ENCODE peak calls at places on chromosomes 2 and 18, in seven cellular contexts. D, Z, U, N, O, F and Y are unnamed samples.

GRCh38 chr2:172200495-172201085 is 97.9 kb upstream of the DLX2 start:
- DNase-seq in D (no peak), Z (peak), U (no peak), N (no peak), O (peak), F (no peak), Y (peak)

GRCh38 chr2:223075301-223076270 is 23.6 kb downstream of the KCNE4 start:
- DNase-seq in D (no peak), Z (no peak), U (no peak), N (no peak), O (no peak), F (no peak), Y (no peak)

GRCh38 chr2:20015482-20016083 is 3.1 kb upstream of the MATN3 start:
- DNase-seq in D (peak), Z (peak), U (no peak), N (peak), O (peak), F (no peak), Y (no peak)

GRCh38 chr2:240333985-240334384 is 101.5 kb upstream of the GPC1 start:
- DNase-seq in D (no peak), Z (no peak), U (no peak), N (no peak), O (no peak), F (no peak), Y (no peak)

GRCh38 chr2:20439193-20439475 is 7.7 kb upstream of the RHOB start:
- DNase-seq in D (no peak), Z (no peak), U (no peak), N (no peak), O (peak), F (no peak), Y (no peak)

GRCh38 chr2:177551989-177552413 is 159.4 kb downstream of the AGPS start:
- DNase-seq in D (no peak), Z (peak), U (no peak), N (peak), O (no peak), F (no peak), Y (no peak)

GRCh38 chr2:163667064-163667887 is 68.5 kb downstream of the FIGN start:
- DNase-seq in D (no peak), Z (no peak), U (no peak), N (no peak), O (peak), F (no peak), Y (no peak)

GRCh38 chr18:56312554-56312953 is 325.8 kb downstream of the TXNL1 start:
- DNase-seq in D (no peak), Z (no peak), U (no peak), N (no peak), O (no peak), F (no peak), Y (no peak)

GRCh38 chr2:234251326-234252271 is 201.1 kb downstream of the SPP2 start:
- DNase-seq in D (no peak), Z (no peak), U (no peak), N (no peak), O (peak), F (no peak), Y (no peak)

GRCh38 chr2:160226367-160226766 is 26.3 kb upstream of the ITGB6 start:
- DNase-seq in D (no peak), Z (no peak), U (no peak), N (no peak), O (no peak), F (no peak), Y (no peak)

GRCh38 chr2:102168026-102168425 is 18.8 kb upstream of the IL1RL2 start:
- DNase-seq in D (no peak), Z (no peak), U (no peak), N (no peak), O (no peak), F (no peak), Y (no peak)

GRCh38 chr2:119242276-119243119 is 18.9 kb downstream of the STEAP3 start:
- DNase-seq in D (no peak), Z (no peak), U (no peak), N (no peak), O (no peak), F (no peak), Y (no peak)

GRCh38 chr2:21715865-21716264 is 592.1 kb downstream of the TDRD15 start:
- DNase-seq in D (no peak), Z (no peak), U (no peak), N (no peak), O (no peak), F (no peak), Y (no peak)

GRCh38 chr2:219001577-219002394 is 8.6 kb upstream of the CRYBA2 start:
- DNase-seq in D (no peak), Z (no peak), U (peak), N (no peak), O (no peak), F (no peak), Y (peak)

GRCh38 chr2:153940511-153940910 is 68.8 kb downstream of the GALNT13 start:
- DNase-seq in D (no peak), Z (no peak), U (no peak), N (no peak), O (peak), F (no peak), Y (no peak)

GRCh38 chr2:36618381-36618780 is 20.4 kb upstream of the FEZ2 start:
- DNase-seq in D (peak), Z (peak), U (no peak), N (peak), O (peak), F (no peak), Y (peak)

GRCh38 chr2:219378167-219378851 is 9.4 kb downstream of the DNPEP start:
- DNase-seq in D (no peak), Z (no peak), U (no peak), N (no peak), O (no peak), F (no peak), Y (no peak)

GRCh38 chr2:149313512-149313972 is 16.8 kb upstream of the LYPD6 start:
- DNase-seq in D (no peak), Z (peak), U (no peak), N (peak), O (peak), F (no peak), Y (peak)

GRCh38 chr2:72944804-72945449 is 27.6 kb downstream of the EMX1 start:
- DNase-seq in D (no peak), Z (no peak), U (no peak), N (no peak), O (no peak), F (no peak), Y (no peak)

GRCh38 chr2:29223851-29224692 is 108.9 kb downstream of the CLIP4 start:
- DNase-seq in D (no peak), Z (no peak), U (no peak), N (no peak), O (peak), F (no peak), Y (no peak)

GRCh38 chr2:232588680-232589585 is 38.4 kb downstream of the EIF4E2 start:
- DNase-seq in D (no peak), Z (no peak), U (no peak), N (no peak), O (peak), F (peak), Y (no peak)

GRCh38 chr18:43073771-43074170 is 41.7 kb downstream of the RIT2 start:
- DNase-seq in D (no peak), Z (no peak), U (no peak), N (no peak), O (no peak), F (no peak), Y (no peak)

GRCh38 chr2:84956334-84957297 is 14.3 kb upstream of the KCMF1 start:
- DNase-seq in D (no peak), Z (no peak), U (no peak), N (no peak), O (no peak), F (no peak), Y (no peak)

GRCh38 chr2:69774984-69775982 is 33.3 kb downstream of the ANXA4 start:
- DNase-seq in D (peak), Z (no peak), U (no peak), N (peak), O (no peak), F (no peak), Y (no peak)

GRCh38 chr2:164028764-164029534 is 293.1 kb upstream of the FIGN start:
- DNase-seq in D (no peak), Z (no peak), U (no peak), N (no peak), O (peak), F (no peak), Y (no peak)

GRCh38 chr18:39835303-39836030 is 2119.6 kb upstream of the PIK3C3 start:
- DNase-seq in D (no peak), Z (no peak), U (no peak), N (no peak), O (no peak), F (no peak), Y (no peak)

GRCh38 chr2:182716665-182716990 is 571 bp downstream of the DNAJC10 start:
- DNase-seq in D (no peak), Z (peak), U (no peak), N (no peak), O (no peak), F (no peak), Y (no peak)

GRCh38 chr2:215749092-215749957 is 264.0 kb downstream of the MREG start:
- DNase-seq in D (no peak), Z (no peak), U (no peak), N (no peak), O (no peak), F (peak), Y (no peak)

GRCh38 chr2:216215991-216216390 is 106.8 kb downstream of the XRCC5 start:
- DNase-seq in D (peak), Z (peak), U (no peak), N (no peak), O (peak), F (no peak), Y (no peak)

GRCh38 chr18:9735238-9735637 is 27.1 kb downstream of the RAB31 start:
- DNase-seq in D (peak), Z (no peak), U (no peak), N (no peak), O (no peak), F (no peak), Y (no peak)

GRCh38 chr2:198285216-198285615 is 480.8 kb downstream of the PLCL1 start:
- DNase-seq in D (no peak), Z (no peak), U (no peak), N (no peak), O (no peak), F (no peak), Y (no peak)

GRCh38 chr18:58576641-58577251 is 52.1 kb downstream of the ALPK2 start:
- DNase-seq in D (no peak), Z (no peak), U (no peak), N (no peak), O (no peak), F (no peak), Y (no peak)

GRCh38 chr18:3595282-3596273 is 145.6 kb downstream of the TGIF1 start:
- DNase-seq in D (no peak), Z (peak), U (no peak), N (peak), O (peak), F (no peak), Y (no peak)